ENCODE peak calls at places on chromosomes 5 and 9, in six cellular contexts. P is mesenchymal stem cell, E is H9, D is IMR-90, A is mesendoderm, Q is H1. U is an unnamed sample.

GRCh38 chr9:7653262-7653661 is 146.3 kb downstream of the DMAC1 start:
- DNase-seq in Q (no peak), D (no peak), P (no peak), E (no peak), A (no peak), U (no peak)

GRCh38 chr5:82792001-82792615 is 285.1 kb downstream of the TMEM167A start:
- DNase-seq in P (no peak), E (no peak), Q (no peak), A (no peak), D (no peak), U (no peak)

GRCh38 chr5:10635257-10635860 is 71.5 kb downstream of the ANKRD33B start:
- DNase-seq in D (peak; percentile 80), Q (peak; percentile 49), P (peak; percentile 42), A (no peak), E (no peak), U (no peak)

GRCh38 chr5:123001801-123002200 is 34.7 kb downstream of the PPIC start:
- DNase-seq in D (no peak), Q (no peak), P (no peak), A (no peak), E (no peak), U (no peak)

GRCh38 chr5:125032286-125032685 is 285.8 kb upstream of the ZNF608 start:
- DNase-seq in Q (no peak), P (peak; percentile 83), D (peak; percentile 42), E (no peak), A (peak; percentile 17), U (no peak)

GRCh38 chr5:138601444-138601843 is 26.2 kb upstream of the HSPA9 start:
- DNase-seq in E (no peak), Q (no peak), P (peak; percentile 97), D (peak; percentile 90), A (no peak), U (no peak)

GRCh38 chr5:38515648-38516047 is 40.8 kb downstream of the LIFR start:
- DNase-seq in P (peak; percentile 40), A (peak; percentile 22), D (peak; percentile 47), Q (no peak), E (no peak), U (no peak)

GRCh38 chr5:136040746-136041415 is 12.1 kb downstream of the TGFBI start:
- DNase-seq in E (no peak), P (no peak), Q (no peak), A (no peak), D (no peak), U (no peak)

GRCh38 chr5:67244345-67244793 is 47.8 kb upstream of the CD180 start:
- DNase-seq in P (no peak), E (no peak), Q (no peak), D (no peak), A (no peak), U (no peak)

GRCh38 chr5:140372971-140373487 is 13.0 kb downstream of the SLC4A9 start:
- DNase-seq in D (peak; percentile 69), P (peak; percentile 81), Q (peak; percentile 87), E (peak; percentile 90), A (peak; percentile 95), U (peak; percentile 67)

GRCh38 chr5:113043491-113043931 is 66.9 kb downstream of the DCP2 start:
- DNase-seq in E (peak; percentile 72), A (no peak), P (no peak), Q (peak; percentile 79), D (no peak), U (no peak)

GRCh38 chr5:29960323-29960722 is 1233.2 kb upstream of the CDH6 start:
- DNase-seq in Q (no peak), A (no peak), D (no peak), P (no peak), E (peak; percentile 33), U (no peak)

GRCh38 chr5:133456933-133457402 is 155.4 kb downstream of the FSTL4 start:
- DNase-seq in A (no peak), D (no peak), Q (no peak), P (no peak), E (no peak), U (no peak)

GRCh38 chr9:11312976-11313375 is 700.2 kb upstream of the PTPRD start:
- DNase-seq in D (no peak), Q (no peak), P (peak; percentile 69), E (no peak), A (no peak), U (no peak)

GRCh38 chr5:9376363-9377117 is 169.3 kb downstream of the SEMA5A start:
- DNase-seq in D (peak; percentile 52), P (no peak), E (no peak), Q (no peak), A (no peak), U (no peak)

GRCh38 chr9:123649909-123650308 is 280.0 kb downstream of the DENND1A start:
- DNase-seq in D (no peak), A (no peak), Q (no peak), E (no peak), P (no peak), U (no peak)

GRCh38 chr5:102794677-102795331 is 39.7 kb downstream of the PAM start:
- DNase-seq in P (no peak), Q (no peak), E (peak; percentile 53), A (no peak), D (no peak), U (no peak)

GRCh38 chr9:97853844-97854695 is 1.0 kb downstream of the FOXE1 start:
- DNase-seq in E (peak; percentile 78), D (peak; percentile 33), P (no peak), Q (peak; percentile 77), A (peak; percentile 70), U (peak; percentile 31)

GRCh38 chr9:32331240-32331639 is 53.2 kb upstream of the ACO1 start:
- DNase-seq in A (no peak), D (no peak), P (no peak), E (no peak), Q (no peak), U (no peak)

GRCh38 chr5:67233075-67233474 is 36.5 kb upstream of the CD180 start:
- DNase-seq in A (no peak), P (peak; percentile 23), D (peak; percentile 42), Q (no peak), E (peak; percentile 52), U (no peak)

GRCh38 chr5:122500245-122501086 is 188.4 kb downstream of the SNCAIP start:
- DNase-seq in A (peak; percentile 84), Q (peak; percentile 54), D (peak; percentile 72), E (peak; percentile 73), P (peak; percentile 68), U (peak; percentile 57)

GRCh38 chr5:150177721-150178120 is 11.1 kb downstream of the CDX1 start:
- DNase-seq in A (no peak), D (no peak), Q (no peak), P (no peak), E (no peak), U (no peak)
- H2BK15ac ChIP-seq in A (no peak overlapping the region), D (no peak overlapping the region), Q (no peak overlapping the region), P (no peak overlapping the region), E (no peak overlapping the region), U (no peak overlapping the region)

DNA sequence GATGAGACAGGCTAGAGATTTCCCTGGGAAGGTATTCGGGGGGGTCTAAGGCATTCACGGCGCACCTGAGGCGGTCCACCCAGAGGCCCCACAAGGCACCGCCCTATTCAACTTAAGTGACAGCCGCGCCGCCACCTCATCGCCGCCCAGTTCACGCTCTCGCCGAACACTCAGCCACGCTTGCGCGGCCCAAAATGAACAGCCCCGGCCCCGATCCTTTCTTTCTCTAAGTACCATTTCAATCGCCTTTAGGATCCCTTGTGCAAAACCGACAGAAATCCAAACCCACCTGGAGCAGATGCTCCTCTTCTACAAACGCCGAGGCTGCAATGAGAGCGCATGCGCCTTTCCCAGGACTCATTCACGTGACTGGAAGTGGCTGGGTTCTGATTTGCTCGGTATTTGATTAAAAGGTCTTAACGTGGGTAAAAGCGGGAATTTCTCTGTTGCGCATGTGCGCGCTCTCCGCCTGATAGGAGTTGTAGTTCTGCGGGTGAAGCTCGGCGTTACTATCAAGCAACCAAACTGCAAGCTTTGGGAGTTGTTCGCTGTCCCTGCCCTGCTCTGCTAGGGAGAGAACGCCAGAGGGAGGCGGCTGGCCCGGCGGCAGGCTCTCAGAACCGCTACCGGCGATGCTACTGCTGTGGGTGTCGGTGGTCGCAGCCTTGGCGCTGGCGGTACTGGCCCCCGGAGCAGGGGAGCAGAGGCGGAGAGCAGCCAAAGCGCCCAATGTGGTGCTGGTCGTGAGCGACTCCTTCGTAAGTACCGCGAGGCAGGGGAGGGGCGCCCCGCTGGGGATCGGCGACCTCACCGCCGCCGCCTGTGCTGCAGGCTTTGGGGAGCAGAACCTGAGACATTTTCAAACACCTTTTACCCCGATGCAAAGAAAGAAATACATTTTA is at the start of the genes ARSK and SKIC3:
- DNase-seq in E (peak; percentile 96), Q (peak; percentile 88), D (peak; percentile 99), P (peak; percentile 100), A (peak; percentile 100), U (peak; percentile 98)
- H2BK120ac ChIP-seq in E (no peak within 1 kb of the TSS), Q (no peak within 1 kb of the TSS), D (peak within 1 kb of the TSS; percentile 81), P (no peak within 1 kb of the TSS), A (no peak within 1 kb of the TSS), U (no peak within 1 kb of the TSS)

DNA sequence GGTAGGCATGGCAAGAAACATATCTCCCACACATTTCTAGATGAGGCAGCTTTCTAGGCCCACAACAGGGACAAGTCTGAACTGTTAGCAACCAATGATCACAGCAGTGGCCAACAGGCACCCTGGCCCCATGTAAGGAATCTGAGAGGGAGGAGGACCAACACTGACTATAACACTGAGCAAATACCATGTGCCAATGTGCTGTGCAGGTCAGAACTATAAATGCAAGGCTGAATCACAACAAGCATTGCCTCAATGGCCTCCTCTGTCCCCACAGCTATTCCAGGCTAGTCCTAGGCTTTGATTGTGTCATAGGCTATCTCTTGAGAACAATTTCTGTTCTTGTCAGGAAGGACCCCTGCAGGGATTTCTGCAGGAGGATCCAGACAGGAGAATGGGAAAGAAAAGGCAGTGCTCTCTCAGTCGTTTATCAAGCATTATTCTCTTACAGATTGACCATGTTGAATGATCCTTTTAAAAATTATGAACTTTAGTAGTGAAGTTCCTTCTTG is 221.2 kb downstream of the TLE1 start:
- DNase-seq in P (no peak), E (no peak), Q (no peak), D (no peak), A (peak; percentile 56), U (no peak)
- H2BK15ac ChIP-seq in P (no peak overlapping the region), E (no peak overlapping the region), Q (no peak overlapping the region), D (no peak overlapping the region), A (no peak overlapping the region), U (no peak overlapping the region)

DNA sequence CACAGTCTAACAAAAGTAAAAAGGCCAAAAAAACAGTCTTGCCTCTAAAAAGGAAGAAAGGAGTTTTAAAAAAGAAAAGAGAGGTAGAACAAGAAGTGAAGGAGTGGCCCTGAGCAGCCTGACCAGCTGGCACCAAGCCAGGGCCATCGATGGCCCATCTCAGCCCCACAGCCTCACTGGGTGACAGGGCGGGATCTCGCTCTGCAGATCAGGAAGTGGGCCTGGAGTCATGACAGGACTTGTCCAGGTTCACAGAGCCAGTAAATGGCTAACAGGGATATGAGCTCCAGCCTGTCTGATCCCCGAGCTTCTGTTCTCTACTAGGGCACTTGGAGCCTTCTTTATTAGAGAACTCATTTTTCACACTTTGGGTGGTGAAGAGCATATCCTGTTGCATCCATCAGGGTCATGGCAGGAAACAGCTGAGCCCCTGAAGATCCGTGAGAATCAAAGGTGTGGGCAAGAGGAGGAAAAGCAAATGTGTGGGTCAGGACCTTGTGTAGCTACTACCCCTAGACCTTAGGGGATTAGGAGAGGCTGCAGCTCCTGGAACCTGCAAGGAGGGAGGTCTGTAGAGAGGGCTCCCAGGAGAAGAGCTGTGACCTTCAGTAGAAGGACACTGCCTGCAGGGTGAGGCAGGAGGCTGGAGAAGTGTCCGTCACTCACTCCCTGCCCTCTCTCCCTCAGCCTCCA is 299.0 kb upstream of the MSX2 start:
- DNase-seq in P (no peak), E (no peak), Q (no peak), A (peak; percentile 19), D (no peak), U (no peak)
- H2BK120ac ChIP-seq in P (no peak overlapping the region), E (no peak overlapping the region), Q (no peak overlapping the region), A (peak overlapping the region; percentile 0), D (peak overlapping the region; percentile 18), U (no peak overlapping the region)

U was measured in neuronal stem cell.